ENCODE peak calls at places on chromosomes 6 and 20, in eight cellular contexts. O is HepG2, J is left ventricle myocardium inferior, T is A549, Q is fibroblast of lung, W is PC-3, M is OCI-LY7, N is endodermal cell. B is an unnamed sample.

GRCh38 chr6:30061766-30062458 is 847 bp downstream of the POLR1H start:
- DNase-seq in M (peak; percentile 57), O (no peak), W (peak; percentile 44), N (no peak), J (no peak), T (no peak), Q (peak; percentile 29), B (no peak)

GRCh38 chr6:145814035-145814500 is 527 bp downstream of the FBXO30 start:
- DNase-seq in J (peak; percentile 33), M (peak; percentile 47), O (peak; percentile 54), Q (peak; percentile 48), W (peak; percentile 17), N (peak; percentile 77), T (peak; percentile 61), B (peak; percentile 36)

GRCh38 chr20:60001027-60001567 is 42.9 kb downstream of the CDH26 start:
- DNase-seq in W (peak; percentile 12), J (no peak), M (no peak), N (no peak), T (no peak), O (no peak), Q (no peak), B (no peak)

GRCh38 chr6:134217110-134217509 is 100.8 kb downstream of the SGK1 start:
- DNase-seq in M (no peak), J (no peak), Q (peak; percentile 50), O (no peak), W (no peak), N (no peak), T (no peak), B (no peak)

GRCh38 chr20:24378651-24379050 is 90.8 kb upstream of the SYNDIG1 start:
- DNase-seq in J (no peak), Q (no peak), O (no peak), T (no peak), N (no peak), M (no peak), W (no peak), B (no peak)

GRCh38 chr6:34374112-34374907 is 18.2 kb downstream of the NUDT3 start:
- DNase-seq in T (no peak), N (no peak), Q (no peak), O (no peak), W (no peak), M (peak; percentile 17), J (no peak), B (no peak)

GRCh38 chr20:11686900-11687543 is 230.7 kb upstream of the BTBD3 start:
- DNase-seq in T (no peak), M (no peak), W (peak; percentile 25), O (no peak), N (peak; percentile 69), J (peak; percentile 33), Q (peak; percentile 14), B (no peak)

GRCh38 chr6:157221049-157221816 is 102.1 kb downstream of the TMEM242 start:
- DNase-seq in Q (peak; percentile 59), N (peak; percentile 86), J (peak; percentile 84), W (peak; percentile 90), T (peak; percentile 70), O (peak; percentile 69), M (peak; percentile 72), B (peak; percentile 50)

GRCh38 chr6:166588691-166589333 is 2.3 kb upstream of the RAMACL start:
- DNase-seq in T (no peak), O (no peak), M (peak; percentile 42), W (no peak), N (peak; percentile 68), J (no peak), Q (peak; percentile 85), B (no peak)

GRCh38 chr20:33351696-33352095 is 49.6 kb downstream of the CDK5RAP1 start:
- DNase-seq in M (no peak), Q (peak; percentile 3), N (no peak), W (no peak), J (no peak), O (peak; percentile 64), T (no peak), B (peak; percentile 20)

GRCh38 chr6:148497256-148497655 is 154.6 kb downstream of the SASH1 start:
- DNase-seq in J (no peak), N (no peak), M (no peak), T (no peak), Q (peak; percentile 89), W (no peak), O (no peak), B (peak; percentile 41)

GRCh38 chr20:18287915-18288747 is at the start of gene ZNF133:
- DNase-seq in M (peak; percentile 93), N (peak; percentile 99), O (peak; percentile 96), W (peak; percentile 98), Q (peak; percentile 93), J (peak; percentile 98), T (peak; percentile 96), B (peak; percentile 93)

GRCh38 chr20:37574199-37574890 is 46.7 kb upstream of the BLCAP start:
- DNase-seq in W (no peak), J (no peak), N (no peak), M (no peak), O (no peak), T (no peak), Q (no peak), B (no peak)

GRCh38 chr6:86079938-86080337 is 437.3 kb upstream of the SYNCRIP start:
- DNase-seq in N (no peak), W (no peak), T (no peak), J (no peak), O (no peak), Q (no peak), M (no peak), B (no peak)

GRCh38 chr6:14598017-14598864 is 480.7 kb downstream of the CD83 start:
- DNase-seq in Q (no peak), J (no peak), O (no peak), N (peak; percentile 53), M (no peak), T (no peak), W (no peak), B (no peak)

GRCh38 chr6:17884501-17885039 is 102.9 kb downstream of the KIF13A start:
- DNase-seq in T (no peak), N (no peak), O (no peak), J (no peak), W (no peak), M (no peak), Q (peak; percentile 49), B (no peak)

GRCh38 chr6:36268478-36269248 is 1.2 kb upstream of the PNPLA1 start:
- DNase-seq in N (no peak), O (no peak), T (no peak), M (no peak), W (no peak), J (no peak), Q (peak; percentile 33), B (no peak)

GRCh38 chr20:40714916-40715315 is 25.9 kb upstream of the MAFB start:
- DNase-seq in M (no peak), J (no peak), N (no peak), T (no peak), Q (no peak), O (no peak), W (no peak), B (no peak)
- H3K4me1 ChIP-seq in M (peaks cover 8% of the 10 kb centered on the region), J (no peaks in the 10 kb centered on the region), N (peaks cover 10% of the 10 kb centered on the region), T (no peaks in the 10 kb centered on the region), Q (no peaks in the 10 kb centered on the region), O (no peaks in the 10 kb centered on the region), W (no peaks in the 10 kb centered on the region), B (no peaks in the 10 kb centered on the region)

GRCh38 chr6:112029045-112029822 is 24.7 kb upstream of the CCN6 start:
- DNase-seq in M (peak; percentile 74), W (peak; percentile 63), Q (peak; percentile 53), T (peak; percentile 68), J (peak; percentile 62), N (peak; percentile 92), O (peak; percentile 68), B (no peak)

GRCh38 chr6:112031956-112032355 is 21.9 kb upstream of the CCN6 start:
- DNase-seq in T (no peak), N (no peak), M (no peak), O (no peak), J (no peak), W (no peak), Q (no peak), B (no peak)

GRCh38 chr6:112030965-112031660 is 22.8 kb upstream of the CCN6 start:
- DNase-seq in M (no peak), T (no peak), N (no peak), W (no peak), O (no peak), Q (no peak), J (no peak), B (no peak)

GRCh38 chr6:112027942-112028674 is 25.8 kb upstream of the CCN6 start:
- DNase-seq in W (no peak), M (peak; percentile 54), O (no peak), N (no peak), J (no peak), T (no peak), Q (peak; percentile 51), B (no peak)

DNA sequence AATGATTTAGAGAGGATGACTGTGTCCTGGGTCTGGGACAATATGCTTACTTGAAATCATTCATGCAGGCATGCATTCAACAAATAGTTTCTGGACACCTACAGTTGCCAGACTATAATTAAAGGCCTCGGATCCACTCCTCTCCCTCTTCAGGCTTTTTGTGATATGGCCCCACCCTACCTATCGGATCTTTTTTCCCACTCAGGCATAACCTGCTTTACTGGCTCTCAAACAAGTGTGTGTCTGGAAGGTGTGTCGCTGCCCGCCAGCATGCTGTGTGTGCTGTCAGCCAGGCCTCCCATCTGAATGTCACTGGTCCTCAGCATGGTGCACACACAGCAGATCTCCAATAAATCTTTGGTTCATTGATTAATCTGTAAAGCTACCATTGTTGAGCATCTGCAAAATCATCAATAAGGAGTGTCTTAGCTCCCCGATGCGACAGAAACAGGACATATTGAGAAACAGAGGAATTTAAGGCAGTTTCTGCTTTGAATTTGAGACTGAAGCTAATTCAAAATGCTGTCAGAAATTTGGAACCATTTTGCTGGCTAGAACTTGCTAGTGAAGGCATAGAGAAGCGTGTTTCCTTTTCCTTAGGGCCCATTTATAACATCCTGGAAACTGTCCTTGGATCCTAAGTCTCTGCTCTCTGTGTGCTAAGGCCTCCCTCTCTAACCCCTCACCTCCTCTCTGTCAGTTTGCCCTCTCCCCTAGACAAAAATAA is 23.5 kb upstream of the CCN6 start:
- DNase-seq in W (no peak), O (no peak), M (no peak), N (no peak), T (no peak), Q (no peak), J (no peak), B (no peak)
- H3K27ac ChIP-seq in W (no peak overlapping the region), O (no peak overlapping the region), M (no peak overlapping the region), N (no peak overlapping the region), T (no peak overlapping the region), Q (no peak overlapping the region), J (peak overlapping the region; percentile 39), B (no peak overlapping the region)

GRCh38 chr6:55668625-55669024 is 89.6 kb upstream of the HMGCLL1 start:
- DNase-seq in M (no peak), Q (peak; percentile 3), T (no peak), N (peak; percentile 47), W (no peak), J (no peak), O (no peak), B (no peak)
- TF ChIP-seq CTCF in M (no peak), Q (no peak), T (no peak), N (no peak), W (no peak), J (no peak), O (no peak), B (no peak)

DNA sequence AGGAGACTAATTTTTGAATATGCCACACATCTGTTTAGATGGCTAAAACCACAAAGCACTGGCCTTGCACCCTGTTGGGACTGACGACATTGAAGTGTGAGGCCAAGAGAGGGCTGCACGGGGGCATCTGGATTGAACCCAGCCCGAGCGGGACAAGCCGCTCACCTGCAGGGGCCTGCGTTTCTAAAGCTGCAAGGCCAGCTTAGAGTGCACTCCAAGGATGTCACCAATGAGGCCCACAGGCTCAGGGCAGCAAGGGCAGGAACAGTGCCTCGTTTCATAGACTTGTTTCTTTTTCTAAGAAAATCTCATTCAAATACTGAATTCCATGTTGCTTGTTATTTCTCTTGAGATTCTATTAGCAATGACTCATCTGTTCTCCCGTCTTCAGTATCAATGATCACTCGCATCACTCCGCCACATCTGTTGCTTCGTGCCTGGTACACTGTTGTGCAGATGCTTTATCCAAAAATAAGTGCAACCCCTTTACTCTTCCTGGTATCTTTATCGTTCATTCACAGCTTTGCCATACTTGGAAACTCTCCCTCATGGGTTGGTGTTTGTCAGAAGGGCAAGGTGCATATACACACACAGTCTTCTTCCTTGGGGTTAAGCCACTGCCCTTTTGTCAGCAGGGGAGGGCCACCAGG is 120.1 kb downstream of the IRF4 start:
- DNase-seq in O (no peak), J (no peak), N (no peak), T (no peak), W (no peak), M (no peak), Q (peak; percentile 3), B (no peak)
- H3K4me1 ChIP-seq in O (no peaks in the 10 kb centered on the region), J (no peaks in the 10 kb centered on the region), N (no peaks in the 10 kb centered on the region), T (no peaks in the 10 kb centered on the region), W (no peaks in the 10 kb centered on the region), M (peaks cover 3% of the 10 kb centered on the region), Q (no peaks in the 10 kb centered on the region), B (no peaks in the 10 kb centered on the region)

B was measured in foreskin keratinocyte.